ENCODE peak calls at places on chromosomes 16 and 17, in nine cellular contexts. Y, C, V, K, U, Q, F, M and Z are unnamed samples.

GRCh38 chr16:67674851-67675578 is 8.4 kb downstream of the C16orf86 start:
- DNase-seq in Y (no peak), C (no peak), V (no peak), K (no peak), U (no peak), Q (no peak), F (peak; percentile 75), M (no peak), Z (no peak)

GRCh38 chr17:17940451-17940911 is 31.7 kb downstream of the TOM1L2 start:
- DNase-seq in Y (no peak), C (peak; percentile 64), V (peak; percentile 48), K (no peak), U (no peak), Q (no peak), F (no peak), M (peak; percentile 46), Z (peak; percentile 64)

GRCh38 chr16:77132051-77132618 is 58.9 kb upstream of the MON1B start:
- DNase-seq in Y (no peak), C (no peak), V (no peak), K (no peak), U (no peak), Q (no peak), F (no peak), M (no peak), Z (no peak)

GRCh38 chr17:7493941-7494340 is 9.8 kb downstream of the POLR2A start:
- DNase-seq in Y (no peak), C (no peak), V (no peak), K (no peak), U (no peak), Q (no peak), F (no peak), M (no peak), Z (no peak)

GRCh38 chr16:49635009-49635350 is 220.9 kb downstream of the ZNF423 start:
- DNase-seq in Y (no peak), C (no peak), V (no peak), K (no peak), U (no peak), Q (no peak), F (no peak), M (no peak), Z (no peak)

GRCh38 chr17:46120078-46120477 is 73.2 kb downstream of the KANSL1 start:
- DNase-seq in Y (no peak), C (no peak), V (no peak), K (no peak), U (no peak), Q (no peak), F (no peak), M (no peak), Z (no peak)

GRCh38 chr17:82247856-82248671 is 19.2 kb downstream of the SLC16A3 start:
- DNase-seq in Y (no peak), C (no peak), V (peak; percentile 17), K (no peak), U (no peak), Q (no peak), F (no peak), M (no peak), Z (no peak)

GRCh38 chr16:71855937-71856662 is 10.3 kb downstream of the ATXN1L start:
- DNase-seq in Y (no peak), C (no peak), V (no peak), K (no peak), U (no peak), Q (no peak), F (no peak), M (no peak), Z (no peak)

GRCh38 chr17:562174-562573 is 152.5 kb downstream of the VPS53 start:
- DNase-seq in Y (no peak), C (no peak), V (peak; percentile 21), K (no peak), U (no peak), Q (no peak), F (no peak), M (peak; percentile 25), Z (no peak)

GRCh38 chr16:12150600-12150999 is 174.1 kb downstream of the SNX29 start:
- DNase-seq in Y (no peak), C (no peak), V (no peak), K (no peak), U (no peak), Q (no peak), F (no peak), M (no peak), Z (no peak)

GRCh38 chr16:84975066-84975465 is 36.3 kb downstream of the ZDHHC7 start:
- DNase-seq in Y (no peak), C (no peak), V (no peak), K (no peak), U (no peak), Q (no peak), F (no peak), M (no peak), Z (no peak)

GRCh38 chr17:57463103-57463885 is 207.0 kb downstream of the MSI2 start:
- DNase-seq in Y (peak; percentile 40), C (no peak), V (peak; percentile 91), K (no peak), U (no peak), Q (no peak), F (no peak), M (peak; percentile 80), Z (no peak)

GRCh38 chr16:50972899-50973298 is 178.2 kb downstream of the SALL1 start:
- DNase-seq in Y (no peak), C (no peak), V (no peak), K (no peak), U (no peak), Q (no peak), F (no peak), M (no peak), Z (no peak)

GRCh38 chr16:85697441-85697840 is 8.7 kb upstream of the GINS2 start:
- DNase-seq in Y (no peak), C (no peak), V (no peak), K (no peak), U (no peak), Q (no peak), F (no peak), M (no peak), Z (no peak)

GRCh38 chr17:28227278-28228108 is 91.5 kb upstream of the TMEM97 start:
- DNase-seq in Y (peak; percentile 25), C (peak; percentile 28), V (peak; percentile 16), K (no peak), U (no peak), Q (no peak), F (peak; percentile 82), M (peak; percentile 55), Z (no peak)

GRCh38 chr17:70320642-70321345 is 151.5 kb downstream of the KCNJ2 start:
- DNase-seq in Y (no peak), C (no peak), V (no peak), K (no peak), U (no peak), Q (peak; percentile 24), F (no peak), M (peak; percentile 31), Z (no peak)

GRCh38 chr17:82118815-82119380 is 20.9 kb upstream of the FASN start:
- DNase-seq in Y (peak; percentile 47), C (no peak), V (no peak), K (no peak), U (no peak), Q (no peak), F (no peak), M (peak; percentile 59), Z (no peak)

GRCh38 chr17:30928584-30928983 is 6.8 kb downstream of the ADAP2 start:
- DNase-seq in Y (no peak), C (no peak), V (no peak), K (no peak), U (no peak), Q (no peak), F (no peak), M (no peak), Z (no peak)

GRCh38 chr17:72639711-72640110 is 452.8 kb downstream of the SLC39A11 start:
- DNase-seq in Y (no peak), C (no peak), V (no peak), K (no peak), U (no peak), Q (no peak), F (no peak), M (no peak), Z (no peak)

GRCh38 chr17:72635034-72635654 is 457.3 kb downstream of the SLC39A11 start:
- DNase-seq in Y (no peak), C (no peak), V (no peak), K (no peak), U (no peak), Q (no peak), F (no peak), M (no peak), Z (no peak)

GRCh38 chr17:72631568-72631967 is 460.9 kb downstream of the SLC39A11 start:
- DNase-seq in Y (no peak), C (no peak), V (no peak), K (no peak), U (no peak), Q (no peak), F (no peak), M (no peak), Z (no peak)

GRCh38 chr17:72632026-72632684 is 460.3 kb downstream of the SLC39A11 start:
- DNase-seq in Y (no peak), C (no peak), V (no peak), K (no peak), U (no peak), Q (no peak), F (peak; percentile 90), M (no peak), Z (no peak)

DNA sequence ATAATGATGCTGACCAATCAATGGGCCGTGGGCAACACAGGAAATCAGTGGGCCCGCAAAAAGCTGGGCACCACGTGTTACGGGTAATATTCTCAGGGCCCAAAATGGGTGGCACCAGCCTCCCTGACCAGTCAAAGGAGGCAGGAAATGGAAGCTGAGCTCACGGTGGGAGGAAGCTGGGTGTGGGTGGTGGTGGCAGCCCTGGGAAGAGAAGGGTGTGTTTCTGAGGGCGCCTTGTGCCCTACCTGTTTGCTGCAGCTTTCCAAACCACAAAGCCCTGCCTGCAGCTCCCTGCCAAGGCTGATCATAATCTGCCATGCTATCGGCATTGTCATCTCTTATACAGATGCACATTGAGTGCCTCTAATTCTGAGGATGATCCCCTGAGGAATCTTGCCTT is 457.9 kb downstream of the SLC39A11 start:
- DNase-seq in Y (no peak), C (no peak), V (no peak), K (no peak), U (no peak), Q (no peak), F (peak; percentile 76), M (no peak), Z (no peak)
- H3K4me3 ChIP-seq in Y (no peak overlapping the region), C (no peak overlapping the region), V (no peak overlapping the region), K (no peak overlapping the region), U (no peak overlapping the region), Q (no peak overlapping the region), F (no peak overlapping the region), M (no peak overlapping the region), Z (no peak overlapping the region)

GRCh38 chr17:80545499-80545826 is 825 bp downstream of the RPTOR start:
- DNase-seq in Y (peak; percentile 68), C (no peak), V (no peak), K (no peak), U (no peak), Q (no peak), F (no peak), M (no peak), Z (no peak)
- TF ChIP-seq CTCF in Y (no peak), C (no peak), V (no peak), K (no peak), U (no peak), Q (no peak), F (no peak), M (no peak), Z (no peak)

GRCh38 chr16:180921-181667 is 835 bp downstream of the HBQ1 start:
- DNase-seq in Y (peak; percentile 88), C (peak; percentile 52), V (peak; percentile 63), K (no peak), U (peak; percentile 66), Q (peak; percentile 72), F (peak; percentile 88), M (peak; percentile 68), Z (peak; percentile 12)
- H3K4me3 ChIP-seq in Y (peak overlapping the region; percentile 61), C (peak overlapping the region; percentile 35), V (peak overlapping the region; percentile 25), K (peak overlapping the region; percentile 39), U (peak overlapping the region; percentile 53), Q (peak overlapping the region; percentile 58), F (no peak overlapping the region), M (peak overlapping the region; percentile 29), Z (peak overlapping the region; percentile 32)

GRCh38 chr16:23742761-23743160 is 12.1 kb upstream of the CHP2 start:
- DNase-seq in Y (peak; percentile 24), C (no peak), V (no peak), K (no peak), U (no peak), Q (no peak), F (no peak), M (no peak), Z (no peak)
- TF ChIP-seq CTCF in Y (peak; percentile 40), C (no peak), V (no peak), K (no peak), U (no peak), Q (no peak), F (no peak), M (peak; percentile 6), Z (no peak)